ENCODE peak calls at places on chromosomes 1 and 21, in six cellular contexts. E, X, R, Q, K and Z are unnamed samples.

GRCh38 chr1:154589780-154590179 is 18.2 kb downstream of the ADAR start:
- DNase-seq in E (no peak), X (no peak), R (no peak), Q (no peak), K (no peak), Z (no peak)

GRCh38 chr1:204709021-204709420 is 23.5 kb upstream of the LRRN2 start:
- DNase-seq in E (no peak), X (no peak), R (no peak), Q (no peak), K (no peak), Z (no peak)

GRCh38 chr1:6001992-6002576 is 9.9 kb upstream of the NPHP4 start:
- DNase-seq in E (no peak), X (no peak), R (peak; percentile 62), Q (peak; percentile 39), K (peak; percentile 40), Z (no peak)

GRCh38 chr1:59346429-59346828 is 49.5 kb downstream of the FGGY start:
- DNase-seq in E (no peak), X (no peak), R (no peak), Q (no peak), K (no peak), Z (no peak)

GRCh38 chr1:61459345-61459744 is 265.6 kb downstream of the TM2D1 start:
- DNase-seq in E (no peak), X (no peak), R (no peak), Q (no peak), K (no peak), Z (no peak)

GRCh38 chr1:161367684-161368398 is at the start of gene CFAP126:
- DNase-seq in E (peak; percentile 69), X (peak; percentile 83), R (peak; percentile 44), Q (peak; percentile 75), K (peak; percentile 49), Z (no peak)

GRCh38 chr1:237007147-237007881 is 3.1 kb upstream of the MT1HL1 start:
- DNase-seq in E (no peak), X (no peak), R (no peak), Q (no peak), K (no peak), Z (no peak)

GRCh38 chr1:170698301-170698700 is 34.4 kb downstream of the PRRX1 start:
- DNase-seq in E (no peak), X (no peak), R (no peak), Q (no peak), K (no peak), Z (no peak)

GRCh38 chr1:230752407-230752806 is 5.2 kb downstream of the CAPN9 start:
- DNase-seq in E (peak; percentile 88), X (peak; percentile 46), R (no peak), Q (peak; percentile 80), K (peak; percentile 88), Z (no peak)

GRCh38 chr1:202084791-202085681 is 37.7 kb upstream of the GPR37L1 start:
- DNase-seq in E (peak; percentile 76), X (no peak), R (no peak), Q (peak; percentile 49), K (peak; percentile 62), Z (no peak)

GRCh38 chr1:72003092-72003491 is 279.2 kb downstream of the NEGR1 start:
- DNase-seq in E (no peak), X (no peak), R (no peak), Q (no peak), K (no peak), Z (no peak)

GRCh38 chr1:177145102-177145779 is 19.3 kb downstream of the ASTN1 start:
- DNase-seq in E (no peak), X (no peak), R (no peak), Q (no peak), K (no peak), Z (no peak)

GRCh38 chr21:29296452-29296851 is 2.3 kb upstream of the BACH1 start:
- DNase-seq in E (no peak), X (no peak), R (no peak), Q (no peak), K (no peak), Z (no peak)

GRCh38 chr1:147648933-147649332 is 21.4 kb downstream of the ACP6 start:
- DNase-seq in E (no peak), X (no peak), R (no peak), Q (no peak), K (no peak), Z (no peak)
- TF ChIP-seq CTCF in E (no peak), X (no peak), R (no peak), Q (no peak), K (no peak), Z (no peak)

GRCh38 chr1:76202670-76203069 is 128.1 kb downstream of the ST6GALNAC3 start:
- DNase-seq in E (no peak), X (no peak), R (no peak), Q (no peak), K (no peak), Z (no peak)
- TF ChIP-seq CTCF in E (no peak), X (no peak), R (no peak), Q (no peak), K (no peak), Z (no peak)

GRCh38 chr1:64242895-64243756 is 39.7 kb downstream of the UBE2U start:
- DNase-seq in E (no peak), X (peak; percentile 50), R (no peak), Q (no peak), K (no peak), Z (no peak)

GRCh38 chr1:64243757-64244080 is 40.3 kb downstream of the UBE2U start:
- DNase-seq in E (no peak), X (no peak), R (no peak), Q (no peak), K (no peak), Z (no peak)

GRCh38 chr1:64241069-64241468 is 37.6 kb downstream of the UBE2U start:
- DNase-seq in E (no peak), X (no peak), R (no peak), Q (no peak), K (no peak), Z (no peak)

GRCh38 chr1:64236584-64236983 is 33.2 kb downstream of the UBE2U start:
- DNase-seq in E (no peak), X (no peak), R (no peak), Q (no peak), K (no peak), Z (no peak)

DNA sequence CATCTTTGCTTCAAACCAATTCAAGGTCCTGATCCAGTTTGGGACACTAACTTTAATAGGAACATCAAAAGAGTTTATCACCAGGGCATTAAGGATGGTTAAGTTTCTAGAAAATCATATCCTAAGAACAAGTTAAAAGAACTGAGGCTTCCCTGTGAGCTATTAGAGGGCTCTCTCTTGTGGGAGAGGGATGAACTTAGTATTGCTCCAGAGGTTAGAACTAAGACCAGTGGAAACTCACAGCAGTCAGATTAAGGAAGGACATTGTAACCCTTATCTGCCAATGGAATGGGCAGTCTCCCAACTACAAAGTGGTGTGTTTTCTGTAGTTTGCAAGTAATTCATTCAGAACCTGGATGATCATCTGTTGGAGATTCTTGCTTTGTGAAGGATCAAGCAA is 36.8 kb downstream of the UBE2U start:
- DNase-seq in E (no peak), X (no peak), R (no peak), Q (no peak), K (no peak), Z (no peak)
- TF ChIP-seq CTCF in E (no peak), X (no peak), R (peak; percentile 23), Q (no peak), K (no peak), Z (no peak)

GRCh38 chr1:173868266-173869107 is at the start of gene ZBTB37:
- DNase-seq in E (peak; percentile 91), X (peak; percentile 71), R (peak; percentile 88), Q (peak; percentile 96), K (peak; percentile 96), Z (peak; percentile 97)
- TF ChIP-seq CTCF in E (no peak), X (peak; percentile 7), R (no peak), Q (no peak), K (no peak), Z (no peak)

GRCh38 chr1:111739984-111740765 is 980 bp upstream of the INKA2 start:
- DNase-seq in E (peak; percentile 56), X (peak; percentile 56), R (peak; percentile 80), Q (peak; percentile 71), K (peak; percentile 69), Z (peak; percentile 30)
- TF ChIP-seq CTCF in E (no peak), X (peak; percentile 5), R (no peak), Q (no peak), K (no peak), Z (no peak)

GRCh38 chr1:118304722-118305344 is 119.8 kb upstream of the SPAG17 start:
- DNase-seq in E (no peak), X (no peak), R (no peak), Q (no peak), K (no peak), Z (no peak)
- TF ChIP-seq CTCF in E (no peak), X (peak; percentile 54), R (peak; percentile 62), Q (peak; percentile 32), K (no peak), Z (peak; percentile 52)